ENCODE peak calls at places on chromosomes 7 and 10, in four cellular contexts. One of them, this sample, is unnamed.
A peak's percentile ranks its signal among the peaks of the same experiment; 100 is the strongest.

GRCh38 chr10:73439605-73440298 is 6.4 kb upstream of the MSS51 start:
- DNase-seq in adrenal gland: no peak
- DNase-seq in Peyer's patch: no peak
- DNase-seq in cardiac muscle cell: no peak
- DNase-seq in this sample: no peak

GRCh38 chr10:117320050-117320665 is 55.1 kb downstream of the PDZD8 start:
- DNase-seq in adrenal gland: peak; percentile 14
- DNase-seq in Peyer's patch: no peak
- DNase-seq in cardiac muscle cell: peak; percentile 46
- DNase-seq in this sample: no peak

GRCh38 chr10:119375574-119376265 is 166.8 kb downstream of the RGS10 start:
- DNase-seq in adrenal gland: no peak
- DNase-seq in Peyer's patch: no peak
- DNase-seq in cardiac muscle cell: no peak
- DNase-seq in this sample: no peak

GRCh38 chr10:77661100-77661499 is 23.5 kb upstream of the KCNMA1 start:
- DNase-seq in adrenal gland: no peak
- DNase-seq in Peyer's patch: no peak
- DNase-seq in cardiac muscle cell: no peak
- DNase-seq in this sample: no peak

GRCh38 chr10:98416589-98416988 is 1.6 kb upstream of the PYROXD2 start:
- DNase-seq in adrenal gland: no peak
- DNase-seq in Peyer's patch: no peak
- DNase-seq in cardiac muscle cell: no peak
- DNase-seq in this sample: no peak

GRCh38 chr7:42106562-42106961 is 130.4 kb downstream of the GLI3 start:
- DNase-seq in adrenal gland: no peak
- DNase-seq in Peyer's patch: no peak
- DNase-seq in cardiac muscle cell: no peak
- DNase-seq in this sample: no peak

GRCh38 chr7:80843018-80843671 is 75.7 kb downstream of the SEMA3C start:
- DNase-seq in adrenal gland: no peak
- DNase-seq in Peyer's patch: no peak
- DNase-seq in cardiac muscle cell: no peak
- DNase-seq in this sample: no peak

GRCh38 chr7:21572914-21573313 is 30.1 kb downstream of the DNAH11 start:
- DNase-seq in adrenal gland: no peak
- DNase-seq in Peyer's patch: no peak
- DNase-seq in cardiac muscle cell: no peak
- DNase-seq in this sample: no peak

GRCh38 chr7:6416516-6417145 is 31.1 kb downstream of the DAGLB start:
- DNase-seq in adrenal gland: no peak
- DNase-seq in Peyer's patch: no peak
- DNase-seq in cardiac muscle cell: no peak
- DNase-seq in this sample: no peak

GRCh38 chr10:77377034-77377433 is 260.6 kb downstream of the KCNMA1 start:
- DNase-seq in adrenal gland: no peak
- DNase-seq in Peyer's patch: no peak
- DNase-seq in cardiac muscle cell: peak; percentile 11
- DNase-seq in this sample: no peak

GRCh38 chr7:45968856-45969536 is 47.9 kb upstream of the IGFBP3 start:
- DNase-seq in adrenal gland: no peak
- DNase-seq in Peyer's patch: no peak
- DNase-seq in cardiac muscle cell: no peak
- DNase-seq in this sample: no peak

GRCh38 chr7:25696565-25696964 is 455.4 kb upstream of the NFE2L3 start:
- DNase-seq in adrenal gland: no peak
- DNase-seq in Peyer's patch: no peak
- DNase-seq in cardiac muscle cell: no peak
- DNase-seq in this sample: no peak

GRCh38 chr7:132655071-132655761 is 78.9 kb upstream of the PLXNA4 start:
- DNase-seq in adrenal gland: peak; percentile 63
- DNase-seq in Peyer's patch: peak; percentile 69
- DNase-seq in cardiac muscle cell: peak; percentile 12
- DNase-seq in this sample: peak; percentile 5

GRCh38 chr10:96585726-96586418 is 940 bp downstream of the TM9SF3 start:
- DNase-seq in adrenal gland: no peak
- DNase-seq in Peyer's patch: no peak
- DNase-seq in cardiac muscle cell: no peak
- DNase-seq in this sample: peak; percentile 51

GRCh38 chr10:93757136-93757535 is 600 bp upstream of the LGI1 start:
- DNase-seq in adrenal gland: no peak
- DNase-seq in Peyer's patch: no peak
- DNase-seq in cardiac muscle cell: no peak
- DNase-seq in this sample: no peak

GRCh38 chr7:96236198-96237039 is 85.5 kb downstream of the SLC25A13 start:
- DNase-seq in adrenal gland: peak; percentile 72
- DNase-seq in Peyer's patch: no peak
- DNase-seq in cardiac muscle cell: peak; percentile 8
- DNase-seq in this sample: no peak

GRCh38 chr10:7700577-7701125 is 2.5 kb upstream of the ITIH2 start:
- DNase-seq in adrenal gland: no peak
- DNase-seq in Peyer's patch: no peak
- DNase-seq in cardiac muscle cell: no peak
- DNase-seq in this sample: no peak

GRCh38 chr10:77909755-77910375 is 16.7 kb downstream of the DLG5 start:
- DNase-seq in adrenal gland: peak; percentile 89
- DNase-seq in Peyer's patch: no peak
- DNase-seq in cardiac muscle cell: no peak
- DNase-seq in this sample: no peak

GRCh38 chr7:27236053-27236410 is 6.6 kb upstream of the EVX1 start:
- DNase-seq in adrenal gland: no peak
- DNase-seq in Peyer's patch: no peak
- DNase-seq in cardiac muscle cell: no peak
- DNase-seq in this sample: no peak

GRCh38 chr7:126016722-126017121 is 1087.1 kb upstream of the POT1 start:
- DNase-seq in adrenal gland: no peak
- DNase-seq in Peyer's patch: no peak
- DNase-seq in cardiac muscle cell: no peak
- DNase-seq in this sample: no peak

GRCh38 chr7:21544303-21544656 is 1.4 kb downstream of the DNAH11 start:
- DNase-seq in adrenal gland: no peak
- DNase-seq in Peyer's patch: no peak
- DNase-seq in cardiac muscle cell: no peak
- DNase-seq in this sample: no peak

GRCh38 chr10:113228570-113228969 is 278.5 kb downstream of the TCF7L2 start:
- DNase-seq in adrenal gland: no peak
- DNase-seq in Peyer's patch: no peak
- DNase-seq in cardiac muscle cell: no peak
- DNase-seq in this sample: no peak

GRCh38 chr7:106737202-106737562 is 76.2 kb upstream of the CCDC71L start:
- DNase-seq in adrenal gland: no peak
- DNase-seq in Peyer's patch: no peak
- DNase-seq in cardiac muscle cell: no peak
- DNase-seq in this sample: no peak

GRCh38 chr7:29106128-29106988 is 40.0 kb downstream of the CPVL start:
- DNase-seq in adrenal gland: peak; percentile 44
- DNase-seq in Peyer's patch: no peak
- DNase-seq in cardiac muscle cell: peak; percentile 73
- DNase-seq in this sample: peak; percentile 61

GRCh38 chr7:44108768-44109750 is 4.9 kb downstream of the AEBP1 start:
- DNase-seq in adrenal gland: no peak
- DNase-seq in Peyer's patch: no peak
- DNase-seq in cardiac muscle cell: no peak
- DNase-seq in this sample: no peak
- TF ChIP-seq CTCF in adrenal gland: no peak
- TF ChIP-seq CTCF in Peyer's patch: no peak
- TF ChIP-seq CTCF in cardiac muscle cell: no peak
- TF ChIP-seq CTCF in this sample: no peak

DNA sequence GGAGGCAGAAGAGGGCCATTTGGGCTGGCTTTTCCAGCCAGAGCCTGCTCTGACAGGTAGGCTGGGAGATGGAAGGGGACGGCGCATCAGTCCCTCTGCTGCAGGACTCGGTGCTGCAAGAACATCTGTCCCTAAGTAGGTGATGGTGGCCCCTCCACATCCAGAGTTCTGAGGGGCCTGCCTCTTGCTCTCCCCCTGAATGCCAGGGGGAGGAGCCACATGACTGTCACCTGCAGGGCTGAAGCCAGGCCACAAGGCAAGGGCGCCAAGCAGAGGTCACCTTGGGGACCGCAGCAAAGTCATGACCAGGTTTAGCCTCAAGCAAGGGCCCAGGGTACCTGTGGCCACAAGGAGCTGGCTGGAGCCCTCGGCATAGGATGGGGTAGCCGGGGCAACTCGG is 99.4 kb downstream of the FAM53B start:
- DNase-seq in adrenal gland: no peak
- DNase-seq in Peyer's patch: no peak
- DNase-seq in cardiac muscle cell: no peak
- DNase-seq in this sample: no peak
- H3K4me1 ChIP-seq in adrenal gland: peaks cover 56% of the 10 kb centered on the region
- H3K4me1 ChIP-seq in Peyer's patch: peaks cover 51% of the 10 kb centered on the region
- H3K4me1 ChIP-seq in cardiac muscle cell: peaks cover 23% of the 10 kb centered on the region
- H3K4me1 ChIP-seq in this sample: peaks cover 5% of the 10 kb centered on the region

DNA sequence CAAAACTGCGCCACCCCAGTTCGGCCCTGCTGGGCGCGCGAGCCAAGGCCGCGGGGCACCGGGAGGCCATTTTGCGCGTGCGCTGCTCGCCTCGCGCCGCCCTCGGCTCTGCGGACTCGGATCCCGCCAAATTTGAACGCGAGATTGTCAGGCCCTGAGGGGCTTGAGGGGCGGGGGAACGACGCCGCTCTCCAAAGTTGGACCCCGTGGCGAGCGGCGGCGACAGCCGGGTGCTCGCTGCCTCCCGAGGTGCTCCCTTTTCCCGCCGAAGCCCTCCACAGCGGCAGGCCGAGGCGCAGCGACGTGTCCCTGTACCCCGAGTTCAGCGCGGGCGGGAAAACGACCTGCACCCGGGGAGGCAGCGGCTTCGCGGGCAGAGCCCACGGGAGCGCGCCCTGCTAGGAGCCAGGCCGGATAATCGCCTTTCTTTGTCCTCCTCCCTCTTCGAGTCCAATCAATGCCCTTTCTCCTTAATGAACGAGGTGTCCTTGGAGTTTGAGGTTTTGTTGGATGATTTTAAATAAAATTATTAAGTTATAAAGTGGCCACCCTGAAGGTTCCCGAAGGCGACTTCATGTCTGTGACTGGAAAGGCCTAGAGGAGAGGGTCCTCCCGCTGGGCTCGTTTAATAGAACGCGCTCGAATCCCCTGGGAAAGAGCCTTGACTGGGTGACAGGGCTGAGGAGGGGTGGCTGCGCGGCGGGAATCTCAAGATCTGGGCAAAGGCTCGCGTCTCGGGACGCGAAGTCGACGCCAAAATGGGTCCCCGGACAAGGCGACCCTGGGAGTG is 10.7 kb upstream of the SPAG6 start:
- DNase-seq in adrenal gland: peak; percentile 17
- DNase-seq in Peyer's patch: no peak
- DNase-seq in cardiac muscle cell: peak; percentile 51
- DNase-seq in this sample: no peak
- H3K4me3 ChIP-seq in adrenal gland: no peak overlapping the region
- H3K4me3 ChIP-seq in Peyer's patch: peak overlapping the region; percentile 58
- H3K4me3 ChIP-seq in cardiac muscle cell: peak overlapping the region; percentile 20
- H3K4me3 ChIP-seq in this sample: peak overlapping the region; percentile 30

GRCh38 chr10:72334832-72335393 is 19.8 kb downstream of the DNAJB12 start:
- DNase-seq in adrenal gland: peak; percentile 98
- DNase-seq in Peyer's patch: peak; percentile 97
- DNase-seq in cardiac muscle cell: no peak
- DNase-seq in this sample: peak; percentile 68
- TF ChIP-seq CTCF in adrenal gland: no peak
- TF ChIP-seq CTCF in Peyer's patch: no peak
- TF ChIP-seq CTCF in cardiac muscle cell: peak; percentile 40
- TF ChIP-seq CTCF in this sample: no peak

GRCh38 chr7:137990251-137990901 is 11.5 kb downstream of the CREB3L2 start:
- DNase-seq in adrenal gland: no peak
- DNase-seq in Peyer's patch: peak; percentile 9
- DNase-seq in cardiac muscle cell: no peak
- DNase-seq in this sample: no peak
- H3K4me1 ChIP-seq in adrenal gland: peaks cover 71% of the 10 kb centered on the region
- H3K4me1 ChIP-seq in Peyer's patch: peaks cover 19% of the 10 kb centered on the region
- H3K4me1 ChIP-seq in cardiac muscle cell: peaks cover 37% of the 10 kb centered on the region
- H3K4me1 ChIP-seq in this sample: peaks cover 30% of the 10 kb centered on the region

DNA sequence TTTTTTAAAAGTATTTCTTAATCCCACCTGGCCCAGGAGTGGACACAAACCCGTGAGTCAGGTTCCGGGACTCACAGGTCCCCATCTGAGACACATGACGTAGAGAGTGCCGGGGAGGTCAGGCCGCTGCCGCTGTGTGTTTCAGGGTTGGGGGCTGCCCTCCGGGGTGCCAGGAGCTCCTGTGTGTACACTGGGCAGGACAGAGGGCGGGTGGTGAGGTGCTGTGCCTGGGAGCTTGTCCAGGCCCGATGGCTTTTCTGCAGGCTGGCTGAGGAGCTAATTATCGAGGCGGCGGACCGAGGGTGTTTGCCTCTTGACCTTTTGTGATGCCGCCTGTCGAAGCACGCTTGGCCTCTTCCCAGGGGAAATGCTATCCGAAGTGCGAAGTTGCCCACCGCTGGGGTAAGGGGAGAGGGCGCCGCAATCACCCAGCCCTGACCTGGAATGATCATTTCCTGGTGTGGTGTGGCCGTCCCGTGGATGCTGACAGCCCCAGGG is 42.1 kb downstream of the FOXL3 start:
- DNase-seq in adrenal gland: no peak
- DNase-seq in Peyer's patch: no peak
- DNase-seq in cardiac muscle cell: no peak
- DNase-seq in this sample: no peak
- H3K4me3 ChIP-seq in adrenal gland: no peak overlapping the region
- H3K4me3 ChIP-seq in Peyer's patch: no peak overlapping the region
- H3K4me3 ChIP-seq in cardiac muscle cell: no peak overlapping the region
- H3K4me3 ChIP-seq in this sample: peak overlapping the region; percentile 27

This sample was measured in prostate gland.